ENCODE peak calls at places on chromosomes 11 and 22, in seven cellular contexts. Z is stimulated activated CD4-positive, alpha-beta T cell treated with anti-CD3 and anti-CD28 coated beads, Interleukin-12 subunit alpha, Interleukin-12 subunit beta, amount 100 ng/mL, for 24 hours; F is NAMALWA; H is cerebellar cortex; E is substantia nigra; N is activated CD8-positive, alpha-beta T cell treated with anti-CD3 and anti-CD28 coated beads for 36 hours; G is Karpas-422. K is an unnamed sample.

GRCh38 chr11:114134870-114135269 is 75.4 kb downstream of the ZBTB16 start:
- DNase-seq in Z (no peak), F (no peak), H (no peak), E (no peak), N (no peak), G (no peak), K (no peak)

GRCh38 chr11:62792193-62792575 is 378 bp upstream of the TMEM223 start:
- DNase-seq in Z (no peak), F (no peak), H (no peak), E (no peak), N (peak; percentile 31), G (no peak), K (no peak)

GRCh38 chr11:121351089-121351488 is 58.5 kb downstream of the SC5D start:
- DNase-seq in Z (no peak), F (no peak), H (peak; percentile 77), E (no peak), N (no peak), G (no peak), K (no peak)

GRCh38 chr22:45127866-45128265 is 35.9 kb upstream of the NUP50 start:
- DNase-seq in Z (no peak), F (no peak), H (no peak), E (no peak), N (no peak), G (no peak), K (no peak)

GRCh38 chr11:78038697-78039313 is 15.7 kb upstream of the KCTD14 start:
- DNase-seq in Z (no peak), F (no peak), H (no peak), E (no peak), N (no peak), G (no peak), K (no peak)

GRCh38 chr11:130178992-130179391 is 19.4 kb downstream of the ST14 start:
- DNase-seq in Z (no peak), F (no peak), H (no peak), E (no peak), N (no peak), G (no peak), K (no peak)

GRCh38 chr11:12288934-12289666 is 88.3 kb upstream of the PARVA start:
- DNase-seq in Z (no peak), F (no peak), H (no peak), E (no peak), N (no peak), G (peak; percentile 62), K (peak; percentile 4)

GRCh38 chr11:59207988-59208432 is 4.7 kb downstream of the MPEG1 start:
- DNase-seq in Z (peak; percentile 39), F (peak; percentile 74), H (peak; percentile 61), E (no peak), N (peak; percentile 50), G (peak; percentile 79), K (peak; percentile 56)

GRCh38 chr11:32173435-32173834 is 82.6 kb downstream of the RCN1 start:
- DNase-seq in Z (peak; percentile 15), F (peak; percentile 23), H (peak; percentile 73), E (peak; percentile 41), N (peak; percentile 32), G (peak; percentile 53), K (peak; percentile 52)

GRCh38 chr11:56176318-56176717 is at the start of gene OR5J2:
- DNase-seq in Z (no peak), F (no peak), H (no peak), E (no peak), N (no peak), G (no peak), K (no peak)

GRCh38 chr11:128346808-128347207 is 240.6 kb downstream of the ETS1 start:
- DNase-seq in Z (no peak), F (no peak), H (no peak), E (no peak), N (peak; percentile 64), G (no peak), K (no peak)

GRCh38 chr11:44590769-44591168 is 25.3 kb downstream of the CD82 start:
- DNase-seq in Z (no peak), F (no peak), H (no peak), E (no peak), N (no peak), G (no peak), K (no peak)

GRCh38 chr11:117221775-117222517 is 9.9 kb downstream of the PCSK7 start:
- DNase-seq in Z (no peak), F (no peak), H (no peak), E (no peak), N (no peak), G (no peak), K (no peak)

GRCh38 chr22:37747715-37748100 is 50.9 kb downstream of the TRIOBP start:
- DNase-seq in Z (no peak), F (no peak), H (no peak), E (no peak), N (no peak), G (no peak), K (no peak)

GRCh38 chr22:26586556-26587325 is 3.2 kb downstream of the TPST2 start:
- DNase-seq in Z (no peak), F (peak; percentile 38), H (no peak), E (no peak), N (peak; percentile 49), G (no peak), K (no peak)

GRCh38 chr11:92180664-92181251 is 43.9 kb upstream of the FAT3 start:
- DNase-seq in Z (no peak), F (no peak), H (no peak), E (no peak), N (no peak), G (no peak), K (no peak)

GRCh38 chr11:11882539-11882938 is 40.8 kb downstream of the USP47 start:
- DNase-seq in Z (no peak), F (no peak), H (no peak), E (no peak), N (no peak), G (no peak), K (no peak)

GRCh38 chr11:70185348-70186055 is 17.6 kb upstream of the FADD start:
- DNase-seq in Z (no peak), F (no peak), H (no peak), E (no peak), N (no peak), G (no peak), K (no peak)

GRCh38 chr22:37218771-37219411 is 6.6 kb upstream of the SSTR3 start:
- DNase-seq in Z (no peak), F (peak; percentile 46), H (no peak), E (no peak), N (peak; percentile 85), G (peak; percentile 80), K (peak; percentile 86)

GRCh38 chr22:30611197-30611596 is 4.2 kb downstream of the TCN2 start:
- DNase-seq in Z (no peak), F (no peak), H (no peak), E (no peak), N (no peak), G (no peak), K (no peak)

GRCh38 chr22:27409299-27409698 is 392.3 kb downstream of the MN1 start:
- DNase-seq in Z (no peak), F (no peak), H (no peak), E (no peak), N (no peak), G (no peak), K (no peak)

GRCh38 chr22:26264162-26264561 is 94.9 kb downstream of the SEZ6L start:
- DNase-seq in Z (no peak), F (no peak), H (no peak), E (no peak), N (no peak), G (no peak), K (no peak)

GRCh38 chr11:69700278-69701140 is 3.3 kb downstream of the FGF19 start:
- DNase-seq in Z (no peak), F (no peak), H (peak; percentile 79), E (peak; percentile 70), N (no peak), G (no peak), K (no peak)

GRCh38 chr22:26169312-26170111 is at the start of gene SEZ6L:
- DNase-seq in Z (no peak), F (no peak), H (peak; percentile 58), E (peak; percentile 13), N (no peak), G (no peak), K (peak; percentile 60)

GRCh38 chr22:28710112-28710888 is 30.7 kb upstream of the TTC28 start:
- DNase-seq in Z (no peak), F (no peak), H (no peak), E (no peak), N (no peak), G (no peak), K (no peak)

GRCh38 chr11:35322321-35322979 is 96.9 kb downstream of the SLC1A2 start:
- DNase-seq in Z (no peak), F (no peak), H (no peak), E (no peak), N (no peak), G (no peak), K (no peak)

GRCh38 chr11:8055836-8056526 is 25.0 kb upstream of the TUB start:
- DNase-seq in Z (no peak), F (no peak), H (no peak), E (no peak), N (no peak), G (no peak), K (no peak)

GRCh38 chr22:45512363-45512762 is 9.7 kb downstream of the FBLN1 start:
- DNase-seq in Z (no peak), F (no peak), H (no peak), E (no peak), N (no peak), G (no peak), K (no peak)

GRCh38 chr22:24554316-24555159 is at the start of gene GUCD1:
- DNase-seq in Z (peak; percentile 24), F (peak; percentile 67), H (peak; percentile 18), E (no peak), N (peak; percentile 51), G (peak; percentile 75), K (peak; percentile 53)

GRCh38 chr22:49487950-49488349 is 339.7 kb downstream of the BRD1 start:
- DNase-seq in Z (no peak), F (no peak), H (no peak), E (no peak), N (no peak), G (no peak), K (no peak)

GRCh38 chr11:27357250-27357649 is 5.8 kb downstream of the CCDC34 start:
- DNase-seq in Z (no peak), F (no peak), H (peak; percentile 46), E (no peak), N (no peak), G (no peak), K (no peak)

GRCh38 chr22:46409631-46410210 is 74.2 kb downstream of the TRMU start:
- DNase-seq in Z (no peak), F (no peak), H (no peak), E (no peak), N (no peak), G (no peak), K (no peak)

GRCh38 chr22:44182591-44183588 is 2.2 kb downstream of the PARVG start:
- DNase-seq in Z (peak; percentile 34), F (no peak), H (no peak), E (peak; percentile 17), N (peak; percentile 78), G (no peak), K (no peak)

GRCh38 chr11:65793625-65794400 is 7.0 kb downstream of the OVOL1 start:
- DNase-seq in Z (no peak), F (no peak), H (no peak), E (no peak), N (no peak), G (no peak), K (no peak)